ENCODE peak calls at places on chromosomes 12 and 14, in nine cellular contexts. G is activated T-cell treated with anti-CD3 and anti-CD28 coated beads, Interleukin-2, amount 50 U/mL, for 72 hours; S is stimulated activated CD4-positive, alpha-beta T cell treated with anti-CD3 and anti-CD28 coated beads, Interleukin-4, amount 100 ng/mL, for 4 hours; Q is non-pigmented ciliary epithelial cell; B is GM20000; U is T-helper 9 cell; R is neuronal stem cell; T is activated CD4-positive, alpha-beta T cell treated with anti-CD3 and anti-CD28 coated beads, Interleukin-2, amount 50 U/mL, for 1 hour; I is ovary. O is an unnamed sample.

GRCh38 chr12:509494-509893 is 49.8 kb downstream of the B4GALNT3 start:
- DNase-seq in R (no peak), S (no peak), T (no peak), U (no peak), B (no peak), I (no peak), Q (no peak), G (no peak), O (no peak)

GRCh38 chr12:116106870-116107269 is 170.6 kb downstream of the MED13L start:
- DNase-seq in I (no peak), B (no peak), G (no peak), Q (no peak), U (no peak), T (no peak), R (no peak), S (no peak), O (no peak)

GRCh38 chr12:1318327-1319031 is 275.9 kb downstream of the FBXL14 start:
- DNase-seq in B (no peak), R (peak), S (no peak), G (no peak), T (no peak), U (no peak), I (no peak), Q (no peak), O (peak)

GRCh38 chr12:34290191-34290995 is 268.1 kb downstream of the ALG10 start:
- DNase-seq in Q (no peak), S (no peak), R (no peak), U (no peak), I (peak), G (no peak), T (no peak), B (no peak), O (no peak)

GRCh38 chr14:32453857-32454810 is 125.0 kb downstream of the AKAP6 start:
- DNase-seq in Q (no peak), G (no peak), S (no peak), I (no peak), U (no peak), B (no peak), R (no peak), T (no peak), O (no peak)

GRCh38 chr12:132248439-132249157 is 80.8 kb downstream of the GALNT9 start:
- DNase-seq in Q (no peak), U (no peak), S (no peak), G (no peak), I (no peak), T (no peak), R (no peak), B (no peak), O (peak)

GRCh38 chr12:130195776-130196175 is 33.5 kb downstream of the FZD10 start:
- DNase-seq in T (no peak), B (no peak), S (no peak), I (no peak), U (no peak), G (no peak), Q (no peak), R (no peak), O (no peak)

GRCh38 chr14:98371141-98371540 is 900.9 kb downstream of the BCL11B start:
- DNase-seq in T (no peak), G (no peak), S (no peak), U (no peak), B (no peak), R (no peak), Q (no peak), I (no peak), O (no peak)

GRCh38 chr14:81594012-81594411 is 60.4 kb upstream of the SEL1L start:
- DNase-seq in R (peak), B (no peak), G (no peak), T (no peak), U (no peak), S (no peak), Q (no peak), I (peak), O (no peak)

GRCh38 chr14:104110491-104111209 is 25.1 kb downstream of the ASPG start:
- DNase-seq in G (no peak), I (peak), S (no peak), Q (no peak), R (no peak), B (no peak), T (no peak), U (no peak), O (no peak)

GRCh38 chr12:104680506-104680905 is 223.8 kb downstream of the CHST11 start:
- DNase-seq in R (no peak), Q (no peak), S (no peak), I (no peak), T (no peak), U (no peak), B (no peak), G (peak), O (no peak)

GRCh38 chr12:72269491-72269890 is 2.7 kb upstream of the TRHDE start:
- DNase-seq in Q (no peak), B (no peak), G (no peak), I (no peak), U (no peak), T (no peak), S (no peak), R (no peak), O (no peak)

GRCh38 chr14:50550294-50550693 is 9.7 kb upstream of the ATL1 start:
- DNase-seq in R (no peak), B (no peak), Q (no peak), S (no peak), T (no peak), I (no peak), U (no peak), G (no peak), O (no peak)

GRCh38 chr14:93099187-93099586 is 16.5 kb downstream of the ITPK1 start:
- DNase-seq in G (no peak), T (no peak), U (no peak), Q (no peak), B (no peak), S (no peak), R (no peak), I (no peak), O (no peak)

GRCh38 chr14:54818201-54819133 is 84.2 kb downstream of the GCH1 start:
- DNase-seq in S (no peak), G (no peak), I (no peak), R (no peak), T (no peak), Q (peak), B (no peak), U (no peak), O (peak)

GRCh38 chr14:104093366-104094055 is 8.0 kb downstream of the ASPG start:
- DNase-seq in Q (no peak), U (no peak), I (no peak), B (no peak), G (no peak), T (no peak), S (no peak), R (no peak), O (no peak)

GRCh38 chr14:37864128-37864527 is 268.7 kb downstream of the TTC6 start:
- DNase-seq in R (no peak), Q (no peak), T (no peak), I (no peak), S (no peak), U (no peak), G (no peak), B (no peak), O (no peak)

GRCh38 chr14:89466939-89467338 is 49.9 kb upstream of the FOXN3 start:
- DNase-seq in R (no peak), G (no peak), Q (no peak), I (no peak), U (no peak), T (no peak), B (no peak), S (no peak), O (no peak)

GRCh38 chr12:57224973-57225679 is 4.4 kb upstream of the SHMT2 start:
- DNase-seq in Q (no peak), R (no peak), I (no peak), T (peak), S (peak), G (peak), B (peak), U (peak), O (no peak)

GRCh38 chr14:77376380-77376770 is 519 bp downstream of the TMED8 start:
- DNase-seq in Q (no peak), I (peak), U (peak), B (peak), T (peak), R (peak), G (peak), S (peak), O (no peak)

GRCh38 chr14:76376001-76376404 is at the start of gene ESRRB:
- DNase-seq in S (no peak), G (no peak), T (no peak), U (no peak), B (no peak), I (no peak), R (peak), Q (no peak), O (peak)